ENCODE peak calls at places on chromosomes 1 and 21, in nine cellular contexts. C is GM10248, N is body of pancreas, V is HFF-Myc, K is MCF 10A, J is fibroblast of the aortic adventitia, E is tibial artery, X is osteocyte, U is gastrocnemius medialis. P is an unnamed sample.
A peak's percentile ranks its signal among the peaks of the same experiment; 100 is the strongest.

GRCh38 chr1:74343191-74343590 is 108.0 kb downstream of the TNNI3K start:
- DNase-seq in K (peak; percentile 9), V (no peak), N (no peak), C (no peak), U (no peak), E (no peak), X (no peak), J (no peak), P (no peak)

GRCh38 chr1:8047686-8048522 is 21.8 kb upstream of the ERRFI1 start:
- DNase-seq in K (peak; percentile 96), E (no peak), X (no peak), U (no peak), C (no peak), J (peak; percentile 94), N (no peak), V (peak; percentile 54), P (no peak)

GRCh38 chr1:23616292-23616822 is 57.1 kb upstream of the ID3 start:
- DNase-seq in X (no peak), V (no peak), J (no peak), N (no peak), U (no peak), K (no peak), C (no peak), E (no peak), P (no peak)

GRCh38 chr1:44808063-44808937 is at the start of gene BTBD19:
- DNase-seq in C (peak; percentile 65), J (peak; percentile 94), K (no peak), V (no peak), U (peak; percentile 51), E (peak; percentile 94), N (peak; percentile 67), X (peak; percentile 97), P (no peak)

GRCh38 chr1:110718452-110718851 is 43.7 kb upstream of the KCNA3 start:
- DNase-seq in J (no peak), C (no peak), E (no peak), V (no peak), N (no peak), U (no peak), K (no peak), X (peak; percentile 15), P (no peak)

GRCh38 chr1:18324246-18324645 is 156.5 kb upstream of the KLHDC7A start:
- DNase-seq in N (peak; percentile 26), V (no peak), E (no peak), K (no peak), X (no peak), J (no peak), C (no peak), U (no peak), P (no peak)

GRCh38 chr21:14092834-14093560 is 117.8 kb downstream of the LIPI start:
- DNase-seq in K (no peak), U (no peak), C (no peak), X (peak; percentile 75), V (no peak), N (no peak), E (no peak), J (no peak), P (no peak)

GRCh38 chr1:178864326-178864725 is 6.6 kb downstream of the ANGPTL1 start:
- DNase-seq in C (no peak), V (no peak), U (no peak), N (no peak), E (no peak), J (no peak), X (no peak), K (no peak), P (no peak)

GRCh38 chr1:36486436-36487335 is 4.0 kb upstream of the CSF3R start:
- DNase-seq in V (no peak), K (peak; percentile 96), C (no peak), J (no peak), X (no peak), E (peak; percentile 77), U (peak; percentile 12), N (peak; percentile 77), P (no peak)

GRCh38 chr1:198101716-198102453 is 54.9 kb upstream of the NEK7 start:
- DNase-seq in N (no peak), E (no peak), J (no peak), U (no peak), C (no peak), K (no peak), X (no peak), V (no peak), P (no peak)

GRCh38 chr1:65514083-65514482 is 93.6 kb downstream of the LEPR start:
- DNase-seq in N (no peak), J (peak; percentile 52), U (peak; percentile 38), E (no peak), X (no peak), K (peak; percentile 71), V (no peak), C (no peak), P (no peak)

GRCh38 chr21:29151937-29152336 is 21.5 kb downstream of the MAP3K7CL start:
- DNase-seq in C (no peak), U (no peak), J (no peak), X (no peak), N (no peak), E (no peak), K (no peak), V (no peak), P (no peak)

GRCh38 chr1:39142394-39143060 is 62.0 kb upstream of the MACF1 start:
- DNase-seq in E (no peak), K (peak; percentile 87), N (peak; percentile 78), C (no peak), X (no peak), U (no peak), J (no peak), V (no peak), P (peak; percentile 88)

GRCh38 chr1:46524843-46525242 is 26.6 kb downstream of the KNCN start:
- DNase-seq in J (no peak), C (no peak), E (no peak), U (no peak), V (no peak), X (no peak), N (no peak), K (no peak), P (no peak)

GRCh38 chr1:236067854-236068454 is 3.1 kb upstream of the NID1 start:
- DNase-seq in X (no peak), E (no peak), J (peak; percentile 70), K (no peak), V (no peak), N (no peak), C (no peak), U (no peak), P (no peak)

GRCh38 chr1:115160728-115161127 is 71.4 kb upstream of the TSPAN2 start:
- DNase-seq in K (no peak), E (no peak), N (no peak), C (no peak), V (no peak), X (no peak), U (no peak), J (peak; percentile 57), P (no peak)

DNA sequence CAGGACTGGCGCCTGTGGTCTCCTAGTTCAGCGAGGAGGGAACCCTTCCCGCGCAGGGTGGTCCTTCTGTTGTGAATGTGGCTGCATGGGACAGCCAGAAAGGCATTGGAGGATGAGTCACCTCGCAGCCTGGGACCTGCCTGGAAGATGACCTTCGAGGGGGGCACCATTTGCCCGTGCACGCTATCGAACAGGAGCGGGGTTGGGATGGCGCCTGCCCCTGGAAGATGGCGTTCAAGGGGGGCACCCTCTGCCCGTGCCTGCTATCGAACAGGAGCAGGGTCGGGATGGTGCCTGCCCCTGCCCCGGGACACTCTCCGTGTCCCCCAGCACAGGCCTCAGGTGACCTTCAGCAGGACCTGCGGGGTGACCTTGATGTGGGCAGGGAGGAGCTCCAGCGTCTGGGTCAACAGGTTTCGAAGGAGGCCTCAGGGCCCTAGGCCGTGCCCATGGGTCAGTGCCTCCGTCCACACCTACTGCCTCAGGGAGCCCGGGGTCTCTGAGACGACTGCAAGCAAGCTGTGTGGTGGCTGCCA is 1.7 kb upstream of the ACTRT2 start:
- DNase-seq in U (no peak), E (peak; percentile 60), X (no peak), C (no peak), N (peak; percentile 7), J (no peak), K (no peak), V (no peak), P (peak; percentile 43)
- TF ChIP-seq CTCF in U (no peak), E (no peak), X (no peak), C (no peak), N (no peak), J (no peak), K (no peak), V (no peak), P (no peak)

GRCh38 chr1:3483801-3484444 is 29.5 kb downstream of the ARHGEF16 start:
- DNase-seq in U (no peak), K (peak; percentile 72), E (no peak), C (peak; percentile 80), J (no peak), N (peak; percentile 72), X (no peak), V (no peak), P (no peak)
- TF ChIP-seq CTCF in U (peak; percentile 94), K (peak; percentile 97), E (peak; percentile 54), C (peak; percentile 76), J (peak; percentile 79), N (peak; percentile 94), X (peak; percentile 75), V (peak; percentile 88), P (peak; percentile 89)

GRCh38 chr1:154478639-154479038 is 23.4 kb upstream of the TDRD10 start:
- DNase-seq in J (peak; percentile 48), V (no peak), N (no peak), K (peak; percentile 60), C (peak; percentile 47), X (no peak), U (no peak), E (no peak), P (no peak)
- TF ChIP-seq CTCF in J (no peak), V (no peak), N (peak; percentile 6), K (no peak), C (peak; percentile 3), X (peak; percentile 50), U (no peak), E (no peak), P (peak; percentile 23)

GRCh38 chr1:183646780-183647179 is 6.3 kb downstream of the APOBEC4 start:
- DNase-seq in E (no peak), J (no peak), K (no peak), N (no peak), X (no peak), C (no peak), V (no peak), U (no peak), P (no peak)

GRCh38 chr1:183651621-183652020 is 1.5 kb downstream of the APOBEC4 start:
- DNase-seq in V (no peak), E (no peak), N (no peak), U (no peak), C (no peak), K (no peak), J (no peak), X (no peak), P (no peak)

GRCh38 chr1:183645453-183646024 is 7.6 kb downstream of the APOBEC4 start:
- DNase-seq in U (no peak), E (no peak), V (no peak), C (no peak), K (no peak), N (no peak), J (no peak), X (no peak), P (no peak)

GRCh38 chr1:183652107-183652506 is 1.0 kb downstream of the APOBEC4 start:
- DNase-seq in C (peak; percentile 20), V (no peak), N (no peak), E (no peak), J (no peak), K (no peak), X (no peak), U (no peak), P (no peak)

DNA sequence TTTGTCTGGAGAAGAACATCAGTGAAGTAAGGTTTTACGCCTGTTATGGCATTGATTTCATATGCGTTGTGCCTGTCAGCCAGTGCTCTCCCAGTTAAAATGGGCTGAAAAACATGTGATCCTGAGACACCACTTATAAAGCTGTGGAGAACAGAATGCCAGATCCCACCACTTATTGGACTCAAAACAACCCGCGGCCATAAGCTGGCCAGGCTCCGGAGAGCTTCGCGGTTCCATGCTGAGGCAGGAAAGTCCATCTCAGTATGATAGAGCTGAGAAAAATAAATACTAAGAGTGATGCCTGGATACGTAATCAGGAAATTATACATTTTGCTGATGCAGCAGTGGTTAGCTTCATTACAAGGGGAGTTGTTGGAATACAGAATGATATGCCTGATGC is 5.1 kb downstream of the APOBEC4 start:
- DNase-seq in V (no peak), N (no peak), K (no peak), X (no peak), U (no peak), C (no peak), J (no peak), E (no peak), P (no peak)
- TF ChIP-seq CTCF in V (no peak), N (no peak), K (no peak), X (no peak), U (no peak), C (no peak), J (no peak), E (no peak), P (no peak)